ENCODE peak calls at places on chromosomes 16 and 17, in four cellular contexts. H is EL, Z is RPMI7951, E is testis. Y is an unnamed sample.

GRCh38 chr16:30166202-30166902 is 17.1 kb upstream of the CORO1A start:
- DNase-seq in E (no peak), Z (no peak), H (no peak), Y (peak)

GRCh38 chr17:83012873-83013778 is 66.3 kb upstream of the METRNL start:
- DNase-seq in Z (peak), E (no peak), H (peak), Y (no peak)

GRCh38 chr16:80507538-80507937 is 33.3 kb upstream of the DYNLRB2 start:
- DNase-seq in H (no peak), Z (no peak), E (no peak), Y (no peak)

GRCh38 chr17:72403713-72404209 is 282.9 kb downstream of the SOX9 start:
- DNase-seq in H (no peak), Z (no peak), E (no peak), Y (no peak)

GRCh38 chr17:77800832-77801231 is 157.7 kb upstream of the TNRC6C start:
- DNase-seq in H (no peak), Z (no peak), E (no peak), Y (no peak)

GRCh38 chr17:13001991-13002615 is 15.7 kb downstream of the ELAC2 start:
- DNase-seq in E (no peak), Z (no peak), H (no peak), Y (no peak)

GRCh38 chr16:861446-861845 is 60.9 kb upstream of the GNG13 start:
- DNase-seq in Z (no peak), H (no peak), E (no peak), Y (no peak)

GRCh38 chr16:31118223-31119155 is 1.0 kb downstream of the KAT8 start:
- DNase-seq in Z (peak), H (peak), E (no peak), Y (no peak)

GRCh38 chr17:33712120-33712519 is 419.0 kb upstream of the ASIC2 start:
- DNase-seq in Z (no peak), H (no peak), E (peak), Y (peak)

GRCh38 chr16:84867696-84868095 is 47.9 kb downstream of the CRISPLD2 start:
- DNase-seq in H (no peak), Z (no peak), E (no peak), Y (no peak)

GRCh38 chr17:1577186-1577585 is 14.6 kb upstream of the PITPNA start:
- DNase-seq in H (peak), E (peak), Z (peak), Y (no peak)

GRCh38 chr17:79789943-79790804 is 6.7 kb downstream of the CBX8 start:
- DNase-seq in H (peak), Z (no peak), E (no peak), Y (peak)

GRCh38 chr16:78749745-78750268 is 650.4 kb downstream of the WWOX start:
- DNase-seq in H (no peak), Z (no peak), E (no peak), Y (peak)

GRCh38 chr17:15038656-15039055 is 226.5 kb downstream of the PMP22 start:
- DNase-seq in Z (peak), H (peak), E (no peak), Y (no peak)

GRCh38 chr16:53968896-53969295 is 264.9 kb downstream of the FTO start:
- DNase-seq in E (no peak), Z (no peak), H (peak), Y (no peak)

Y was measured in GM12865.